ENCODE peak calls at places on chromosomes 11 and 22, in eight cellular contexts. P is GM13977; B is dorsolateral prefrontal cortex; L is CD8-positive, alpha-beta T cell; I is AG04450; J is GM06990; H is neural crest cell; O is thoracic aorta. C is an unnamed sample.

GRCh38 chr11:110196241-110196754 is 100.1 kb downstream of the RDX start:
- DNase-seq in P (no peak), J (no peak), I (no peak), O (no peak), B (no peak), H (no peak), L (no peak), C (no peak)

GRCh38 chr11:117618956-117619355 is 178.1 kb downstream of the DSCAML1 start:
- DNase-seq in H (no peak), B (no peak), O (no peak), I (no peak), L (no peak), J (no peak), P (no peak), C (peak)

GRCh38 chr11:134518616-134519389 is 106.8 kb upstream of the B3GAT1 start:
- DNase-seq in P (no peak), O (no peak), I (no peak), J (no peak), L (no peak), H (no peak), B (peak), C (no peak)

GRCh38 chr22:31287818-31288495 is 4.3 kb downstream of the PIK3IP1 start:
- DNase-seq in P (peak), B (no peak), I (no peak), H (no peak), L (no peak), O (no peak), J (no peak), C (no peak)

GRCh38 chr22:45402466-45402865 is 10.9 kb downstream of the SMC1B start:
- DNase-seq in J (no peak), I (no peak), L (no peak), B (no peak), H (no peak), O (no peak), P (no peak), C (no peak)

GRCh38 chr11:107688322-107688918 is 23.4 kb downstream of the SLN start:
- DNase-seq in B (no peak), P (no peak), O (no peak), H (no peak), I (no peak), J (no peak), L (no peak), C (no peak)

GRCh38 chr22:24588756-24589481 is 4.0 kb downstream of the LRRC75B start:
- DNase-seq in H (no peak), J (no peak), B (peak), O (no peak), I (no peak), L (no peak), P (no peak), C (no peak)

GRCh38 chr11:36409152-36409713 is 100.8 kb downstream of the TRAF6 start:
- DNase-seq in O (no peak), H (no peak), I (no peak), J (no peak), B (no peak), L (no peak), P (no peak), C (peak)

GRCh38 chr11:10670099-10670498 is 23.5 kb downstream of the IRAG1 start:
- DNase-seq in H (no peak), I (no peak), P (no peak), B (no peak), L (no peak), O (no peak), J (no peak), C (no peak)

GRCh38 chr11:45321031-45321595 is 35.0 kb upstream of the SYT13 start:
- DNase-seq in O (no peak), J (no peak), L (no peak), P (no peak), B (no peak), H (no peak), I (no peak), C (no peak)

GRCh38 chr11:133720951-133721350 is 124.4 kb downstream of the SPATA19 start:
- DNase-seq in O (no peak), I (no peak), J (no peak), B (peak), L (no peak), H (no peak), P (no peak), C (no peak)

GRCh38 chr11:86790073-86790727 is 10.1 kb upstream of the PRSS23 start:
- DNase-seq in P (no peak), L (no peak), H (no peak), B (no peak), I (no peak), O (no peak), J (no peak), C (no peak)

GRCh38 chr22:47618180-47618579 is 855.7 kb downstream of the TBC1D22A start:
- DNase-seq in L (no peak), P (no peak), B (no peak), H (no peak), O (no peak), J (no peak), I (no peak), C (no peak)

GRCh38 chr11:129930743-129931142 is 35.4 kb upstream of the NFRKB start:
- DNase-seq in P (no peak), L (no peak), O (no peak), H (no peak), J (no peak), I (no peak), B (no peak), C (no peak)

GRCh38 chr11:44286268-44286880 is 23.6 kb downstream of the ALX4 start:
- DNase-seq in L (peak), O (no peak), I (no peak), H (peak), P (peak), B (peak), J (no peak), C (peak)

GRCh38 chr22:47206185-47206584 is 443.7 kb downstream of the TBC1D22A start:
- DNase-seq in P (no peak), J (no peak), L (no peak), B (no peak), I (no peak), H (no peak), O (no peak), C (no peak)

GRCh38 chr11:9616858-9617257 is 43.4 kb downstream of the WEE1 start:
- DNase-seq in B (no peak), P (no peak), H (no peak), L (no peak), I (no peak), O (no peak), J (no peak), C (no peak)

GRCh38 chr22:47300698-47301405 is 538.4 kb downstream of the TBC1D22A start:
- DNase-seq in P (no peak), I (no peak), O (no peak), J (no peak), H (no peak), L (no peak), B (no peak), C (no peak)

GRCh38 chr11:63613517-63614135 is 607 bp downstream of the PLAAT3 start:
- DNase-seq in B (peak), H (no peak), P (peak), J (peak), I (no peak), L (peak), O (no peak), C (peak)

GRCh38 chr11:35944503-35945136 is 758 bp downstream of the LDLRAD3 start:
- DNase-seq in O (no peak), H (no peak), P (no peak), L (no peak), J (no peak), B (no peak), I (no peak), C (no peak)

GRCh38 chr11:92227233-92227593 is 2.6 kb downstream of the FAT3 start:
- DNase-seq in B (no peak), P (peak), H (no peak), L (no peak), O (no peak), J (no peak), I (no peak), C (peak)

GRCh38 chr11:44407211-44407996 is 97.5 kb upstream of the ALX4 start:
- DNase-seq in O (no peak), L (no peak), I (no peak), B (no peak), J (no peak), H (no peak), P (no peak), C (no peak)

GRCh38 chr22:48751539-48752437 is 1075.9 kb downstream of the BRD1 start:
- DNase-seq in B (no peak), H (no peak), J (no peak), I (no peak), L (no peak), P (peak), O (no peak), C (no peak)

GRCh38 chr11:46277623-46278386 is at the start of gene CREB3L1:
- DNase-seq in B (no peak), I (no peak), O (no peak), P (no peak), L (no peak), J (no peak), H (peak), C (peak)

GRCh38 chr11:74729397-74729796 is 1.8 kb downstream of the CHRDL2 start:
- DNase-seq in P (no peak), H (no peak), L (no peak), I (no peak), B (no peak), J (no peak), O (no peak), C (no peak)

GRCh38 chr11:65083134-65083833 is 556 bp downstream of the CDCA5 start:
- DNase-seq in I (no peak), B (no peak), O (no peak), L (no peak), P (no peak), H (no peak), J (no peak), C (no peak)

GRCh38 chr22:25362215-25362882 is 142.9 kb downstream of the CRYBB2 start:
- DNase-seq in L (peak), I (no peak), O (peak), B (peak), J (peak), P (peak), H (peak), C (peak)

GRCh38 chr11:72860010-72860409 is 45.8 kb downstream of the ATG16L2 start:
- DNase-seq in H (no peak), P (no peak), I (no peak), B (no peak), O (no peak), L (no peak), J (no peak), C (no peak)

GRCh38 chr11:105236631-105237030 is 97.1 kb upstream of the CARD18 start:
- DNase-seq in O (no peak), I (peak), B (no peak), L (no peak), J (no peak), H (no peak), P (no peak), C (no peak)

GRCh38 chr22:22603470-22603947 is 40.9 kb upstream of the GGTLC2 start:
- DNase-seq in I (no peak), O (no peak), P (no peak), H (no peak), B (no peak), J (no peak), L (no peak), C (no peak)

GRCh38 chr11:117678651-117679407 is 118.2 kb downstream of the DSCAML1 start:
- DNase-seq in J (no peak), O (no peak), I (no peak), P (no peak), L (no peak), B (peak), H (no peak), C (no peak)

GRCh38 chr11:18853086-18853720 is 61.6 kb upstream of the PTPN5 start:
- DNase-seq in I (no peak), P (peak), L (no peak), O (no peak), J (peak), H (no peak), B (no peak), C (peak)
- TF ChIP-seq CTCF in I (peak), P (peak), L (no peak), O (no peak), J (peak), H (peak), B (no peak), C (peak)

GRCh38 chr22:16774911-16775529 is 50.2 kb downstream of the XKR3 start:
- DNase-seq in J (no peak), L (no peak), B (no peak), H (no peak), O (no peak), P (no peak), I (no peak), C (no peak)
- TF ChIP-seq CTCF in J (no peak), L (no peak), B (no peak), H (no peak), O (no peak), P (no peak), I (no peak), C (no peak)

GRCh38 chr22:37898441-37899181 is 7.5 kb upstream of the MICALL1 start:
- DNase-seq in J (no peak), O (no peak), L (no peak), H (no peak), I (no peak), B (peak), P (no peak), C (no peak)
- TF ChIP-seq CTCF in J (no peak), O (no peak), L (no peak), H (no peak), I (no peak), B (no peak), P (no peak), C (no peak)

GRCh38 chr11:21604564-21604963 is 588.3 kb upstream of the ANO5 start:
- DNase-seq in B (no peak), I (no peak), O (no peak), J (no peak), L (no peak), H (no peak), P (no peak), C (no peak)
- TF ChIP-seq CTCF in B (no peak), I (no peak), O (no peak), J (no peak), L (no peak), H (no peak), P (no peak), C (no peak)

GRCh38 chr11:27697679-27698275 is 2.5 kb downstream of the BDNF start:
- DNase-seq in I (no peak), O (no peak), H (no peak), J (no peak), B (no peak), P (no peak), L (no peak), C (no peak)

GRCh38 chr11:27700351-27701261 is at the start of gene BDNF:
- DNase-seq in O (no peak), J (peak), I (no peak), H (no peak), L (no peak), B (peak), P (peak), C (no peak)

GRCh38 chr11:27699926-27700350 is 317 bp downstream of the BDNF start:
- DNase-seq in P (no peak), B (peak), J (no peak), I (no peak), O (no peak), H (no peak), L (no peak), C (no peak)

GRCh38 chr11:27698872-27699241 is 1.4 kb downstream of the BDNF start:
- DNase-seq in P (peak), I (peak), L (peak), B (peak), J (peak), O (no peak), H (peak), C (peak)

GRCh38 chr11:27699242-27699925 is 871 bp downstream of the BDNF start:
- DNase-seq in O (no peak), L (no peak), H (peak), J (no peak), P (no peak), I (no peak), B (no peak), C (no peak)
- TF ChIP-seq CTCF in O (no peak), L (no peak), H (peak), J (no peak), P (no peak), I (no peak), B (no peak), C (no peak)

GRCh38 chr11:114315749-114316368 is 19.7 kb downstream of the NNMT start:
- DNase-seq in L (no peak), P (no peak), O (no peak), I (no peak), H (no peak), B (no peak), J (no peak), C (no peak)

GRCh38 chr11:114316980-114317675 is 20.9 kb downstream of the NNMT start:
- DNase-seq in O (no peak), P (no peak), J (no peak), L (no peak), I (no peak), H (no peak), B (no peak), C (no peak)

GRCh38 chr11:114318361-114318760 is 22.2 kb downstream of the NNMT start:
- DNase-seq in B (no peak), L (no peak), I (no peak), P (no peak), O (no peak), J (no peak), H (no peak), C (no peak)

GRCh38 chr11:114319716-114320328 is 23.6 kb downstream of the NNMT start:
- DNase-seq in L (no peak), H (no peak), J (no peak), I (no peak), B (no peak), O (no peak), P (no peak), C (no peak)

GRCh38 chr11:114317738-114318137 is 21.5 kb downstream of the NNMT start:
- DNase-seq in O (no peak), P (no peak), J (no peak), L (no peak), H (peak), B (no peak), I (peak), C (peak)
- TF ChIP-seq CTCF in O (peak), P (no peak), J (peak), L (no peak), H (peak), B (no peak), I (peak), C (no peak)